ENCODE peak calls at places on chromosomes 3 and 15, in six cellular contexts. L is Peyer's patch, T is heart left ventricle, Q is suprapubic skin, Z is ovary, N is body of pancreas. X is an unnamed sample.

GRCh38 chr3:55750525-55750924 is 263.4 kb upstream of the WNT5A start:
- DNase-seq in L (no peak), T (no peak), Q (no peak), Z (no peak), N (peak; percentile 63), X (no peak)

GRCh38 chr3:73815966-73816365 is 191.2 kb upstream of the PDZRN3 start:
- DNase-seq in L (no peak), T (no peak), Q (no peak), Z (no peak), N (no peak), X (no peak)

GRCh38 chr3:123843668-123844067 is 40.5 kb downstream of the MYLK start:
- DNase-seq in L (no peak), T (no peak), Q (no peak), Z (no peak), N (no peak), X (no peak)

GRCh38 chr15:58309993-58310928 is 121.5 kb upstream of the LIPC start:
- DNase-seq in L (no peak), T (peak; percentile 80), Q (no peak), Z (no peak), N (no peak), X (no peak)

GRCh38 chr3:89787485-89787884 is 680.1 kb downstream of the EPHA3 start:
- DNase-seq in L (no peak), T (no peak), Q (no peak), Z (no peak), N (no peak), X (no peak)

GRCh38 chr3:26018889-26019288 is 229.0 kb downstream of the OXSM start:
- DNase-seq in L (no peak), T (no peak), Q (no peak), Z (no peak), N (no peak), X (no peak)

GRCh38 chr3:150870406-150870805 is 34.8 kb downstream of the MINDY4B start:
- DNase-seq in L (no peak), T (no peak), Q (no peak), Z (no peak), N (no peak), X (no peak)

GRCh38 chr15:87207945-87208580 is 1048.5 kb downstream of the NTRK3 start:
- DNase-seq in L (no peak), T (no peak), Q (no peak), Z (no peak), N (no peak), X (no peak)

GRCh38 chr15:94671845-94672524 is 440.6 kb downstream of the MCTP2 start:
- DNase-seq in L (no peak), T (no peak), Q (no peak), Z (peak; percentile 53), N (peak; percentile 13), X (no peak)

GRCh38 chr3:188546835-188547670 is 393.1 kb downstream of the LPP start:
- DNase-seq in L (no peak), T (no peak), Q (no peak), Z (no peak), N (no peak), X (no peak)

GRCh38 chr3:165624761-165625160 is 212.5 kb downstream of the BCHE start:
- DNase-seq in L (no peak), T (no peak), Q (no peak), Z (no peak), N (no peak), X (no peak)

GRCh38 chr15:79028411-79028964 is 62.1 kb downstream of the RASGRF1 start:
- DNase-seq in L (peak; percentile 35), T (no peak), Q (no peak), Z (no peak), N (no peak), X (no peak)

GRCh38 chr15:80095511-80095910 is 36.0 kb downstream of the ZFAND6 start:
- DNase-seq in L (no peak), T (no peak), Q (no peak), Z (no peak), N (no peak), X (no peak)

GRCh38 chr3:28343144-28343543 is 5.4 kb upstream of the ZCWPW2 start:
- DNase-seq in L (no peak), T (no peak), Q (no peak), Z (no peak), N (no peak), X (no peak)

DNA sequence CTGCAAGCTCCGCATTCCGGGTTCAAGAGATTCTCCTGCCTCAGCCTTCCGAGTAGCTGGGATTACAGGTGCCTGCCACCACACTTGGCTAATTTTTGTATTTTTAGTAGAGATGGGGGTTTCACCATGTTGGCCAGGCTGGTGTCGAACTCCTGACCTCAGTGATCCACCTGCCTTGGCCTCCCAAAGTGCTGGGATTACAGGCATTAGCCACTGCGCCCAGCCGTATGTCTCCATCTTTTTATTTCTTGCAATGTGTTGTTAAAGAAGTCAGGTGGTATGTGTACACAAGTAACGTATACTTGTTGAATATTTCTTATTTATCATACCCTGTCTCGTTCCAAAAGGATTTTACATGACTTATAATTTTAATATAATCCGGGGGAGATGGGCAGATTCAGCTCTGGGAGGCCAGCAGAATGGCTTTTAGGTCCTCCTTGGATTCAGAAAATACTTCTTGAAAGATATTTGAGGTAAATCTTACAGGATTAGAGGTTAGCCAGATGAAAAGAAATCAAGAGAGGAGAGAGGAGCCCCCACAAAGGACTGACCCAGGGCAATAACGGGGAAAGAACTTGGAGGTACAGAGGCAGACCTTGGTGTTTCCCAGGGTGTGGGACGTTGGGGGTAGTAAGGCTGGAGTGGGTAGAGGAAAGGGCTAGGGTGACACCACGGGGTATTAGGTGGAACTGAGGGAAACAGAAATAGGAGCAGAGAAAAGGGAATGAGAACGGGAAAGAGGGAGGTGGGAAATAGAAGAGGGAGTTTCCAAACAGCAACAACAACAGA is 27.2 kb upstream of the MUC20 start:
- DNase-seq in L (no peak), T (no peak), Q (peak; percentile 35), Z (no peak), N (no peak), X (no peak)
- TF ChIP-seq POLR2A in L (no peak), T (no peak), Q (no peak), Z (no peak), N (no peak), X (no peak)

DNA sequence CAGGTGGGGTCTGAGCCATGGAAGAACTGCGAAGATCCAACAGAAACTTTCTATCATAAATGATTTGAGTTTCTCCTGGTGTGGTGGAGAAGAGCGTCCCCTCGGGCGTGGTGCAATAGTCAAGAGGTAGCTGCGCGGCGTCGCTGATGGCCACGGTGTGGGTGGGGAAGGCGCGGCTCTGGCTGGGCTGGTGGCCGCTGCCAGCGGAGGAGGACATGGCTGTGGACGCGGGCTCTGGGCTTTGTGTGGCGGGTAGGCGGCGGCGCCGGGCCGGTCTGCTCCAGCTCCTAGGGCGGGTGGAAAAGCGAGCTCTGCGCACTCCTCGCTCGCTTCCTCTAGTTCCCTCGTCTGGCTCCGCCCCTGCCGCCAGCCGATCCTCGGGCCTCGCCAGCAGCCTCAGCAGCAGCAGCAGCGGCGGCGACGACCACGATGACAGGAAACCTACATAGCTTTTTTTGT is 5.9 kb downstream of the STARD9 start:
- DNase-seq in L (peak; percentile 85), T (peak; percentile 94), Q (peak; percentile 92), Z (peak; percentile 86), N (peak; percentile 85), X (peak; percentile 21)
- H3K27me3 ChIP-seq in L (no peaks in the 10 kb centered on the region), T (no peaks in the 10 kb centered on the region), Q (no peaks in the 10 kb centered on the region), Z (no peaks in the 10 kb centered on the region), N (no peaks in the 10 kb centered on the region), X (peaks cover 22% of the 10 kb centered on the region)

DNA sequence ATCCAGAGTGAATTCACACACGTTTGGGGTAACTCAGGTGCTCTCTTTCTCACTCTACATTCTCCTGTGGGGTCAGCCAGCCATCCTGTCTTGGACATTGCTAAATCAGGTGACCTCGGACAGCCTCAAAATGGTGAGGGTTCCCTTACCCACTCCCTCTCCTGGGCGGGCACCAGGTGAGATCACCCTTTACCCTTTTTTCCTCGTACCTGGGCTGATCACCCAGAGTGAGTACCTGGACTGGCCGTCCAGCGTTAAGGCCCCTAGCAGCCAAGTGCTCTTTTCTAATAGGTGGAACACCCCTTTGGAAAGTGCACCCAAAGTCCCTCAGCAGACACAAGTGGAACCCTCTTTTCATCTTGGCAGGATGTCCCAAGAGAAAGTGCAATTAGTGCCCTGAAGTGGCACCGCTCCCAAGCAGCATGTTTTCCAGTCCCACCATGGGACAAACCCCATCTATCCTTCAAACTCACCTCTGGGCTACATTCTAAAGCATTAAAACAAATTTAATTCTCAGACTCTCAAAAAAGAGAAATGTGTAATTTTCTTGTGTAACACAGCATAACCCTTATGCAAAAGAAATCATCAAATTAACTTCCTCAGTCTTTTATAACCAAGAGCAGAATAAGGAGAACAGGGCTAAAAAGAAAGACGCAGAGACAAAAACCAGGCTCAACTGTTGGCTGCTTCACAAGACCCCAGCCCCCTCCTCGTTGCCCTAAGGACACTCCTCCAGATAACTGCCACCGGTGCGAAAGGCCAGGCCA is 20.7 kb downstream of the TRANK1 start:
- DNase-seq in L (no peak), T (no peak), Q (no peak), Z (no peak), N (no peak), X (no peak)
- H3K27ac ChIP-seq in L (no peak overlapping the region), T (no peak overlapping the region), Q (no peak overlapping the region), Z (no peak overlapping the region), N (no peak overlapping the region), X (no peak overlapping the region)

GRCh38 chr15:43824302-43825246 is at the start of gene MFAP1:
- DNase-seq in L (peak; percentile 94), T (peak; percentile 94), Q (peak; percentile 97), Z (peak; percentile 95), N (peak; percentile 98), X (peak; percentile 55)
- TF ChIP-seq POLR2A in L (peak; percentile 96), T (no peak), Q (peak; percentile 85), Z (peak; percentile 77), N (peak; percentile 75), X (peak; percentile 91)

GRCh38 chr15:74960995-74961588 is 4.5 kb upstream of the RPP25 start:
- DNase-seq in L (no peak), T (no peak), Q (no peak), Z (no peak), N (no peak), X (no peak)
- H3K27me3 ChIP-seq in L (no peaks in the 10 kb centered on the region), T (no peaks in the 10 kb centered on the region), Q (peaks cover 16% of the 10 kb centered on the region), Z (no peaks in the 10 kb centered on the region), N (no peaks in the 10 kb centered on the region), X (no peaks in the 10 kb centered on the region)

DNA sequence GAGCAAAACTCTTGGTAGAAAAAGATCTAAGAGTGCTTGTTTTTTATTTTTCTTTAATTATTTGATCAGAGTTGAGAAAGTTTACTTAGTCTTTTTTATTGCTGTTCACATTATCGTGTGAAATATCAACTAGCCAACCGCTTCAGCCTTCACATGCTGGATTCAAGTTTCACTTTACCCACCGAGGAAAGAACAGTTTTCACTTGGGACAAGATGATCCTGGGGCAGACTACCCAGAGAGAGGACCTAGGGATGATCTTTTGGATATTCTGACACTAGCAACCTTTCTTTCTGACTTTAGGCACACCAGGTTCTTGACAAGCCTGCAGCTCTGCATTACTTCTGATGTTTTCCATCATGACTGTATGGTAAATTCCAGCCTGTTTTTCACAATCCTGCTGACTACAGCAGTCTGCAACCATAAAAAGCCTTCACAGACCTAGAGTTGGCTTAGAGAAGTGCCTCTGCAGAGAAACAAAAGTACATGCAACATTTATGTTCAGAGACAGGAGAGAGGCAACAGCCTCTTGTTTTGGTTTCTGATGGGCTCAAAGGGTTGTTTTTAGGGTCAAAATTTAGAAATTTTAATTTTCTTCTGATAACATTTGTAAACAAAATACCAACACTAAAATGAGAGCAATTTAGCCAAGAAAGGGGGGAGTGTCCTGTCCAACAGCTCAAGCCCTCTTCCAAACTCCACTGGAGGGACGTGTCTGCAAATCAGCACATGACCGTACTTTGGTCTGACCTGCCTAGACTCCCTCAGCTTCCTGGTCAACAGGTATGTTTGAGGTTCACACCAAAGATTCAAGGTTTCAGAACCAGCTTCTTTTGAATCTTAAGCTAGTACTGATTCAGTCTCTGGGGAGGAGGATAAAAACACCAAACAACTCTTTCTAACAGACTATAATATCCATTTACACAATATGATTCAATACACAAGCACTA is 861 bp downstream of the ABI3BP start:
- DNase-seq in L (no peak), T (no peak), Q (no peak), Z (no peak), N (peak; percentile 25), X (no peak)
- H3K27ac ChIP-seq in L (peak overlapping the region; percentile 60), T (peak overlapping the region; percentile 16), Q (peak overlapping the region; percentile 64), Z (peak overlapping the region; percentile 75), N (no peak overlapping the region), X (peak overlapping the region; percentile 28)

GRCh38 chr3:13012228-13012691 is 61.0 kb downstream of the IQSEC1 start:
- DNase-seq in L (peak; percentile 91), T (peak; percentile 88), Q (no peak), Z (peak; percentile 37), N (peak; percentile 52), X (no peak)
- TF ChIP-seq POLR2A in L (peak; percentile 10), T (no peak), Q (no peak), Z (no peak), N (no peak), X (no peak)